ENCODE peak calls at places on chromosome 5, in seven cellular contexts. I is uterus; E is WERI-Rb-1; S is effector memory CD4-positive, alpha-beta T cell; U is NCI-H774; K is SW 1271; M is ACHN. W is an unnamed sample.

GRCh38 chr5:168529361-168530234 is 493 bp downstream of the FBLL1 start:
- DNase-seq in I (no peak), E (no peak), S (no peak), U (no peak), K (no peak), M (no peak), W (no peak)

GRCh38 chr5:76337949-76338589 is 65.0 kb upstream of the IQGAP2 start:
- DNase-seq in I (no peak), E (peak; percentile 79), S (peak; percentile 14), U (no peak), K (peak; percentile 75), M (peak; percentile 55), W (peak; percentile 30)

GRCh38 chr5:73673161-73673591 is 47.2 kb downstream of the ARHGEF28 start:
- DNase-seq in I (no peak), E (no peak), S (no peak), U (no peak), K (peak; percentile 75), M (peak; percentile 48), W (no peak)

GRCh38 chr5:147504001-147504400 is 5.9 kb downstream of the DPYSL3 start:
- DNase-seq in I (peak; percentile 52), E (peak; percentile 18), S (no peak), U (no peak), K (no peak), M (no peak), W (no peak)

GRCh38 chr5:16776611-16777251 is 159.4 kb downstream of the MYO10 start:
- DNase-seq in I (no peak), E (no peak), S (no peak), U (no peak), K (no peak), M (no peak), W (no peak)

GRCh38 chr5:64635056-64635686 is 55.1 kb upstream of the SHISAL2B start:
- DNase-seq in I (no peak), E (no peak), S (no peak), U (no peak), K (peak; percentile 35), M (peak; percentile 22), W (no peak)

GRCh38 chr5:53381-54174 is 38.4 kb upstream of the PLEKHG4B start:
- DNase-seq in I (no peak), E (peak; percentile 85), S (no peak), U (peak; percentile 94), K (peak; percentile 80), M (peak; percentile 81), W (no peak)

GRCh38 chr5:176155882-176156497 is 82.2 kb upstream of the SIMC1 start:
- DNase-seq in I (no peak), E (no peak), S (no peak), U (no peak), K (no peak), M (no peak), W (no peak)

GRCh38 chr5:94810281-94810680 is 191.8 kb downstream of the SLF1 start:
- DNase-seq in I (no peak), E (no peak), S (no peak), U (no peak), K (no peak), M (no peak), W (no peak)

GRCh38 chr5:128668921-128669320 is 130.9 kb upstream of the FBN2 start:
- DNase-seq in I (no peak), E (no peak), S (no peak), U (no peak), K (no peak), M (no peak), W (no peak)

GRCh38 chr5:139670369-139671095 is 22.4 kb downstream of the CXXC5 start:
- DNase-seq in I (no peak), E (no peak), S (no peak), U (no peak), K (peak; percentile 20), M (no peak), W (no peak)

GRCh38 chr5:42338136-42338535 is 85.1 kb upstream of the GHR start:
- DNase-seq in I (no peak), E (no peak), S (no peak), U (no peak), K (no peak), M (no peak), W (no peak)